ENCODE peak calls at places on chromosomes 16 and 17, in eight cellular contexts. One of them, this sample, is unnamed.

GRCh38 chr17:17107281-17107680 is 65.0 kb downstream of the MPRIP start:
- DNase-seq in GM10248: no peak
- DNase-seq in caudate nucleus: no peak
- DNase-seq in GM20000: no peak
- DNase-seq in SJCRH30: no peak
- DNase-seq in skeletal muscle cell: no peak
- DNase-seq in activated CD4-positive, alpha-beta T cell treated with anti-CD3 and anti-CD28 coated beads, Interleukin-2, amount 50 U/mL, for 48 hours: no peak
- DNase-seq in stimulated activated CD4-positive, alpha-beta T cell treated with anti-CD3 and anti-CD28 coated beads, Interleukin-1b, Interleukin-23, amount 100 ng/mL, for 24 hours: no peak
- DNase-seq in this sample: no peak

GRCh38 chr16:67294927-67295326 is 15.6 kb downstream of the PLEKHG4 start:
- DNase-seq in GM20000: no peak
- DNase-seq in stimulated activated CD4-positive, alpha-beta T cell treated with anti-CD3 and anti-CD28 coated beads, Interleukin-1b, Interleukin-23, amount 100 ng/mL, for 24 hours: no peak
- DNase-seq in caudate nucleus: no peak
- DNase-seq in SJCRH30: no peak
- DNase-seq in skeletal muscle cell: no peak
- DNase-seq in activated CD4-positive, alpha-beta T cell treated with anti-CD3 and anti-CD28 coated beads, Interleukin-2, amount 50 U/mL, for 48 hours: no peak
- DNase-seq in GM10248: no peak
- DNase-seq in this sample: peak; percentile 16

GRCh38 chr16:67552476-67552875 is 9.8 kb upstream of the CTCF start:
- DNase-seq in GM10248: no peak
- DNase-seq in skeletal muscle cell: no peak
- DNase-seq in GM20000: no peak
- DNase-seq in activated CD4-positive, alpha-beta T cell treated with anti-CD3 and anti-CD28 coated beads, Interleukin-2, amount 50 U/mL, for 48 hours: no peak
- DNase-seq in caudate nucleus: no peak
- DNase-seq in stimulated activated CD4-positive, alpha-beta T cell treated with anti-CD3 and anti-CD28 coated beads, Interleukin-1b, Interleukin-23, amount 100 ng/mL, for 24 hours: no peak
- DNase-seq in SJCRH30: no peak
- DNase-seq in this sample: no peak

GRCh38 chr17:51362818-51363598 is 102.7 kb downstream of the UTP18 start:
- DNase-seq in GM10248: no peak
- DNase-seq in skeletal muscle cell: no peak
- DNase-seq in GM20000: no peak
- DNase-seq in caudate nucleus: peak; percentile 17
- DNase-seq in SJCRH30: peak; percentile 9
- DNase-seq in stimulated activated CD4-positive, alpha-beta T cell treated with anti-CD3 and anti-CD28 coated beads, Interleukin-1b, Interleukin-23, amount 100 ng/mL, for 24 hours: no peak
- DNase-seq in activated CD4-positive, alpha-beta T cell treated with anti-CD3 and anti-CD28 coated beads, Interleukin-2, amount 50 U/mL, for 48 hours: no peak
- DNase-seq in this sample: no peak

GRCh38 chr16:31395647-31396046 is 2.5 kb downstream of the ITGAD start:
- DNase-seq in stimulated activated CD4-positive, alpha-beta T cell treated with anti-CD3 and anti-CD28 coated beads, Interleukin-1b, Interleukin-23, amount 100 ng/mL, for 24 hours: no peak
- DNase-seq in caudate nucleus: no peak
- DNase-seq in GM20000: no peak
- DNase-seq in GM10248: no peak
- DNase-seq in skeletal muscle cell: no peak
- DNase-seq in activated CD4-positive, alpha-beta T cell treated with anti-CD3 and anti-CD28 coated beads, Interleukin-2, amount 50 U/mL, for 48 hours: no peak
- DNase-seq in SJCRH30: no peak
- DNase-seq in this sample: peak; percentile 82

GRCh38 chr16:9039208-9039607 is 52.2 kb upstream of the HAPSTR1 start:
- DNase-seq in GM20000: no peak
- DNase-seq in stimulated activated CD4-positive, alpha-beta T cell treated with anti-CD3 and anti-CD28 coated beads, Interleukin-1b, Interleukin-23, amount 100 ng/mL, for 24 hours: no peak
- DNase-seq in activated CD4-positive, alpha-beta T cell treated with anti-CD3 and anti-CD28 coated beads, Interleukin-2, amount 50 U/mL, for 48 hours: no peak
- DNase-seq in SJCRH30: no peak
- DNase-seq in caudate nucleus: no peak
- DNase-seq in GM10248: no peak
- DNase-seq in skeletal muscle cell: no peak
- DNase-seq in this sample: no peak

GRCh38 chr16:81636298-81636960 is 142.7 kb upstream of the PLCG2 start:
- DNase-seq in GM10248: no peak
- DNase-seq in caudate nucleus: no peak
- DNase-seq in GM20000: no peak
- DNase-seq in stimulated activated CD4-positive, alpha-beta T cell treated with anti-CD3 and anti-CD28 coated beads, Interleukin-1b, Interleukin-23, amount 100 ng/mL, for 24 hours: no peak
- DNase-seq in SJCRH30: no peak
- DNase-seq in skeletal muscle cell: no peak
- DNase-seq in activated CD4-positive, alpha-beta T cell treated with anti-CD3 and anti-CD28 coated beads, Interleukin-2, amount 50 U/mL, for 48 hours: no peak
- DNase-seq in this sample: no peak

GRCh38 chr16:4376820-4377572 is 5.3 kb downstream of the VASN start:
- DNase-seq in SJCRH30: no peak
- DNase-seq in activated CD4-positive, alpha-beta T cell treated with anti-CD3 and anti-CD28 coated beads, Interleukin-2, amount 50 U/mL, for 48 hours: no peak
- DNase-seq in stimulated activated CD4-positive, alpha-beta T cell treated with anti-CD3 and anti-CD28 coated beads, Interleukin-1b, Interleukin-23, amount 100 ng/mL, for 24 hours: no peak
- DNase-seq in caudate nucleus: no peak
- DNase-seq in GM20000: no peak
- DNase-seq in GM10248: no peak
- DNase-seq in skeletal muscle cell: no peak
- DNase-seq in this sample: no peak

GRCh38 chr16:49158029-49158642 is 123.5 kb downstream of the CBLN1 start:
- DNase-seq in activated CD4-positive, alpha-beta T cell treated with anti-CD3 and anti-CD28 coated beads, Interleukin-2, amount 50 U/mL, for 48 hours: peak; percentile 1
- DNase-seq in GM10248: peak; percentile 16
- DNase-seq in caudate nucleus: no peak
- DNase-seq in GM20000: peak; percentile 34
- DNase-seq in skeletal muscle cell: no peak
- DNase-seq in SJCRH30: peak; percentile 61
- DNase-seq in stimulated activated CD4-positive, alpha-beta T cell treated with anti-CD3 and anti-CD28 coated beads, Interleukin-1b, Interleukin-23, amount 100 ng/mL, for 24 hours: no peak
- DNase-seq in this sample: no peak

GRCh38 chr17:65472602-65473001 is 88.8 kb downstream of the AXIN2 start:
- DNase-seq in SJCRH30: no peak
- DNase-seq in stimulated activated CD4-positive, alpha-beta T cell treated with anti-CD3 and anti-CD28 coated beads, Interleukin-1b, Interleukin-23, amount 100 ng/mL, for 24 hours: no peak
- DNase-seq in activated CD4-positive, alpha-beta T cell treated with anti-CD3 and anti-CD28 coated beads, Interleukin-2, amount 50 U/mL, for 48 hours: no peak
- DNase-seq in GM10248: no peak
- DNase-seq in GM20000: no peak
- DNase-seq in skeletal muscle cell: peak; percentile 4
- DNase-seq in caudate nucleus: no peak
- DNase-seq in this sample: peak; percentile 84

GRCh38 chr16:29230671-29231091 is 175.8 kb downstream of the NPIPB11 start:
- DNase-seq in skeletal muscle cell: no peak
- DNase-seq in GM10248: no peak
- DNase-seq in GM20000: no peak
- DNase-seq in stimulated activated CD4-positive, alpha-beta T cell treated with anti-CD3 and anti-CD28 coated beads, Interleukin-1b, Interleukin-23, amount 100 ng/mL, for 24 hours: no peak
- DNase-seq in activated CD4-positive, alpha-beta T cell treated with anti-CD3 and anti-CD28 coated beads, Interleukin-2, amount 50 U/mL, for 48 hours: no peak
- DNase-seq in caudate nucleus: no peak
- DNase-seq in SJCRH30: peak; percentile 64
- DNase-seq in this sample: peak; percentile 67

GRCh38 chr17:74943808-74944522 is 8.3 kb downstream of the OTOP3 start:
- DNase-seq in GM20000: no peak
- DNase-seq in skeletal muscle cell: no peak
- DNase-seq in SJCRH30: no peak
- DNase-seq in activated CD4-positive, alpha-beta T cell treated with anti-CD3 and anti-CD28 coated beads, Interleukin-2, amount 50 U/mL, for 48 hours: no peak
- DNase-seq in stimulated activated CD4-positive, alpha-beta T cell treated with anti-CD3 and anti-CD28 coated beads, Interleukin-1b, Interleukin-23, amount 100 ng/mL, for 24 hours: no peak
- DNase-seq in GM10248: no peak
- DNase-seq in caudate nucleus: no peak
- DNase-seq in this sample: no peak

GRCh38 chr17:74449773-74450172 is 16.7 kb upstream of the CD300A start:
- DNase-seq in caudate nucleus: no peak
- DNase-seq in skeletal muscle cell: no peak
- DNase-seq in SJCRH30: no peak
- DNase-seq in GM10248: no peak
- DNase-seq in GM20000: no peak
- DNase-seq in stimulated activated CD4-positive, alpha-beta T cell treated with anti-CD3 and anti-CD28 coated beads, Interleukin-1b, Interleukin-23, amount 100 ng/mL, for 24 hours: no peak
- DNase-seq in activated CD4-positive, alpha-beta T cell treated with anti-CD3 and anti-CD28 coated beads, Interleukin-2, amount 50 U/mL, for 48 hours: no peak
- DNase-seq in this sample: no peak

GRCh38 chr17:6498798-6499540 is 54.7 kb downstream of the PIMREG start:
- DNase-seq in GM10248: no peak
- DNase-seq in SJCRH30: no peak
- DNase-seq in GM20000: no peak
- DNase-seq in caudate nucleus: no peak
- DNase-seq in stimulated activated CD4-positive, alpha-beta T cell treated with anti-CD3 and anti-CD28 coated beads, Interleukin-1b, Interleukin-23, amount 100 ng/mL, for 24 hours: no peak
- DNase-seq in activated CD4-positive, alpha-beta T cell treated with anti-CD3 and anti-CD28 coated beads, Interleukin-2, amount 50 U/mL, for 48 hours: no peak
- DNase-seq in skeletal muscle cell: no peak
- DNase-seq in this sample: peak; percentile 33

GRCh38 chr16:46801428-46802049 is 29.4 kb downstream of the C16orf87 start:
- DNase-seq in GM20000: no peak
- DNase-seq in stimulated activated CD4-positive, alpha-beta T cell treated with anti-CD3 and anti-CD28 coated beads, Interleukin-1b, Interleukin-23, amount 100 ng/mL, for 24 hours: no peak
- DNase-seq in activated CD4-positive, alpha-beta T cell treated with anti-CD3 and anti-CD28 coated beads, Interleukin-2, amount 50 U/mL, for 48 hours: no peak
- DNase-seq in skeletal muscle cell: no peak
- DNase-seq in caudate nucleus: no peak
- DNase-seq in GM10248: no peak
- DNase-seq in SJCRH30: no peak
- DNase-seq in this sample: no peak

GRCh38 chr17:58991718-58992331 is 114.9 kb downstream of the TRIM37 start:
- DNase-seq in stimulated activated CD4-positive, alpha-beta T cell treated with anti-CD3 and anti-CD28 coated beads, Interleukin-1b, Interleukin-23, amount 100 ng/mL, for 24 hours: no peak
- DNase-seq in GM10248: peak; percentile 44
- DNase-seq in caudate nucleus: no peak
- DNase-seq in activated CD4-positive, alpha-beta T cell treated with anti-CD3 and anti-CD28 coated beads, Interleukin-2, amount 50 U/mL, for 48 hours: peak; percentile 8
- DNase-seq in GM20000: peak; percentile 46
- DNase-seq in skeletal muscle cell: no peak
- DNase-seq in SJCRH30: no peak
- DNase-seq in this sample: no peak

GRCh38 chr17:31172388-31172787 is 77.6 kb downstream of the NF1 start:
- DNase-seq in stimulated activated CD4-positive, alpha-beta T cell treated with anti-CD3 and anti-CD28 coated beads, Interleukin-1b, Interleukin-23, amount 100 ng/mL, for 24 hours: no peak
- DNase-seq in GM20000: no peak
- DNase-seq in GM10248: no peak
- DNase-seq in caudate nucleus: no peak
- DNase-seq in skeletal muscle cell: no peak
- DNase-seq in SJCRH30: no peak
- DNase-seq in activated CD4-positive, alpha-beta T cell treated with anti-CD3 and anti-CD28 coated beads, Interleukin-2, amount 50 U/mL, for 48 hours: no peak
- DNase-seq in this sample: no peak

GRCh38 chr17:44902135-44902760 is 3.0 kb upstream of the EFTUD2 start:
- DNase-seq in caudate nucleus: no peak
- DNase-seq in activated CD4-positive, alpha-beta T cell treated with anti-CD3 and anti-CD28 coated beads, Interleukin-2, amount 50 U/mL, for 48 hours: no peak
- DNase-seq in GM20000: no peak
- DNase-seq in skeletal muscle cell: no peak
- DNase-seq in GM10248: no peak
- DNase-seq in SJCRH30: no peak
- DNase-seq in stimulated activated CD4-positive, alpha-beta T cell treated with anti-CD3 and anti-CD28 coated beads, Interleukin-1b, Interleukin-23, amount 100 ng/mL, for 24 hours: no peak
- DNase-seq in this sample: no peak

GRCh38 chr17:78358538-78359215 is 1.2 kb downstream of the SOCS3 start:
- DNase-seq in stimulated activated CD4-positive, alpha-beta T cell treated with anti-CD3 and anti-CD28 coated beads, Interleukin-1b, Interleukin-23, amount 100 ng/mL, for 24 hours: no peak
- DNase-seq in SJCRH30: no peak
- DNase-seq in GM20000: no peak
- DNase-seq in caudate nucleus: no peak
- DNase-seq in skeletal muscle cell: no peak
- DNase-seq in GM10248: no peak
- DNase-seq in activated CD4-positive, alpha-beta T cell treated with anti-CD3 and anti-CD28 coated beads, Interleukin-2, amount 50 U/mL, for 48 hours: no peak
- DNase-seq in this sample: no peak

GRCh38 chr16:12329246-12329995 is 352.9 kb downstream of the SNX29 start:
- DNase-seq in GM10248: no peak
- DNase-seq in GM20000: no peak
- DNase-seq in caudate nucleus: no peak
- DNase-seq in stimulated activated CD4-positive, alpha-beta T cell treated with anti-CD3 and anti-CD28 coated beads, Interleukin-1b, Interleukin-23, amount 100 ng/mL, for 24 hours: no peak
- DNase-seq in activated CD4-positive, alpha-beta T cell treated with anti-CD3 and anti-CD28 coated beads, Interleukin-2, amount 50 U/mL, for 48 hours: no peak
- DNase-seq in SJCRH30: no peak
- DNase-seq in skeletal muscle cell: no peak
- DNase-seq in this sample: no peak

GRCh38 chr17:45405250-45406086 is 27.2 kb downstream of the ARHGAP27 start:
- DNase-seq in GM10248: no peak
- DNase-seq in SJCRH30: no peak
- DNase-seq in GM20000: peak; percentile 24
- DNase-seq in stimulated activated CD4-positive, alpha-beta T cell treated with anti-CD3 and anti-CD28 coated beads, Interleukin-1b, Interleukin-23, amount 100 ng/mL, for 24 hours: no peak
- DNase-seq in caudate nucleus: no peak
- DNase-seq in activated CD4-positive, alpha-beta T cell treated with anti-CD3 and anti-CD28 coated beads, Interleukin-2, amount 50 U/mL, for 48 hours: no peak
- DNase-seq in skeletal muscle cell: no peak
- DNase-seq in this sample: no peak

GRCh38 chr17:56793506-56793905 is 40.2 kb downstream of the C17orf67 start:
- DNase-seq in GM10248: no peak
- DNase-seq in SJCRH30: no peak
- DNase-seq in caudate nucleus: no peak
- DNase-seq in activated CD4-positive, alpha-beta T cell treated with anti-CD3 and anti-CD28 coated beads, Interleukin-2, amount 50 U/mL, for 48 hours: no peak
- DNase-seq in GM20000: no peak
- DNase-seq in stimulated activated CD4-positive, alpha-beta T cell treated with anti-CD3 and anti-CD28 coated beads, Interleukin-1b, Interleukin-23, amount 100 ng/mL, for 24 hours: no peak
- DNase-seq in skeletal muscle cell: no peak
- DNase-seq in this sample: no peak

GRCh38 chr17:17063546-17064122 is 21.4 kb downstream of the MPRIP start:
- DNase-seq in caudate nucleus: peak; percentile 80
- DNase-seq in skeletal muscle cell: no peak
- DNase-seq in GM10248: no peak
- DNase-seq in SJCRH30: peak; percentile 88
- DNase-seq in activated CD4-positive, alpha-beta T cell treated with anti-CD3 and anti-CD28 coated beads, Interleukin-2, amount 50 U/mL, for 48 hours: no peak
- DNase-seq in stimulated activated CD4-positive, alpha-beta T cell treated with anti-CD3 and anti-CD28 coated beads, Interleukin-1b, Interleukin-23, amount 100 ng/mL, for 24 hours: no peak
- DNase-seq in GM20000: no peak
- DNase-seq in this sample: peak; percentile 87

GRCh38 chr16:88809676-88810165 is 2.0 kb downstream of the APRT start:
- DNase-seq in SJCRH30: no peak
- DNase-seq in skeletal muscle cell: no peak
- DNase-seq in stimulated activated CD4-positive, alpha-beta T cell treated with anti-CD3 and anti-CD28 coated beads, Interleukin-1b, Interleukin-23, amount 100 ng/mL, for 24 hours: no peak
- DNase-seq in GM20000: no peak
- DNase-seq in caudate nucleus: no peak
- DNase-seq in activated CD4-positive, alpha-beta T cell treated with anti-CD3 and anti-CD28 coated beads, Interleukin-2, amount 50 U/mL, for 48 hours: no peak
- DNase-seq in GM10248: no peak
- DNase-seq in this sample: no peak

GRCh38 chr17:1076982-1077302 is 80.0 kb downstream of the TIMM22 start:
- DNase-seq in caudate nucleus: no peak
- DNase-seq in skeletal muscle cell: no peak
- DNase-seq in SJCRH30: no peak
- DNase-seq in stimulated activated CD4-positive, alpha-beta T cell treated with anti-CD3 and anti-CD28 coated beads, Interleukin-1b, Interleukin-23, amount 100 ng/mL, for 24 hours: no peak
- DNase-seq in GM20000: no peak
- DNase-seq in GM10248: no peak
- DNase-seq in activated CD4-positive, alpha-beta T cell treated with anti-CD3 and anti-CD28 coated beads, Interleukin-2, amount 50 U/mL, for 48 hours: no peak
- DNase-seq in this sample: no peak

GRCh38 chr16:2769675-2770056 is 7.4 kb downstream of the ELOB start:
- DNase-seq in SJCRH30: no peak
- DNase-seq in GM20000: no peak
- DNase-seq in activated CD4-positive, alpha-beta T cell treated with anti-CD3 and anti-CD28 coated beads, Interleukin-2, amount 50 U/mL, for 48 hours: no peak
- DNase-seq in GM10248: no peak
- DNase-seq in caudate nucleus: no peak
- DNase-seq in stimulated activated CD4-positive, alpha-beta T cell treated with anti-CD3 and anti-CD28 coated beads, Interleukin-1b, Interleukin-23, amount 100 ng/mL, for 24 hours: no peak
- DNase-seq in skeletal muscle cell: peak; percentile 42
- DNase-seq in this sample: peak; percentile 42

GRCh38 chr17:37488009-37488604 is 1.6 kb upstream of the DUSP14 start:
- DNase-seq in GM20000: no peak
- DNase-seq in skeletal muscle cell: peak; percentile 93
- DNase-seq in SJCRH30: peak; percentile 60
- DNase-seq in stimulated activated CD4-positive, alpha-beta T cell treated with anti-CD3 and anti-CD28 coated beads, Interleukin-1b, Interleukin-23, amount 100 ng/mL, for 24 hours: no peak
- DNase-seq in caudate nucleus: no peak
- DNase-seq in activated CD4-positive, alpha-beta T cell treated with anti-CD3 and anti-CD28 coated beads, Interleukin-2, amount 50 U/mL, for 48 hours: no peak
- DNase-seq in GM10248: no peak
- DNase-seq in this sample: no peak

GRCh38 chr16:73771676-73772075 is 524.9 kb upstream of the PSMD7 start:
- DNase-seq in SJCRH30: no peak
- DNase-seq in stimulated activated CD4-positive, alpha-beta T cell treated with anti-CD3 and anti-CD28 coated beads, Interleukin-1b, Interleukin-23, amount 100 ng/mL, for 24 hours: no peak
- DNase-seq in GM20000: no peak
- DNase-seq in activated CD4-positive, alpha-beta T cell treated with anti-CD3 and anti-CD28 coated beads, Interleukin-2, amount 50 U/mL, for 48 hours: no peak
- DNase-seq in skeletal muscle cell: no peak
- DNase-seq in caudate nucleus: no peak
- DNase-seq in GM10248: no peak
- DNase-seq in this sample: no peak

GRCh38 chr17:65783845-65784334 is 222.4 kb upstream of the AXIN2 start:
- DNase-seq in activated CD4-positive, alpha-beta T cell treated with anti-CD3 and anti-CD28 coated beads, Interleukin-2, amount 50 U/mL, for 48 hours: no peak
- DNase-seq in caudate nucleus: no peak
- DNase-seq in skeletal muscle cell: peak; percentile 85
- DNase-seq in GM10248: no peak
- DNase-seq in stimulated activated CD4-positive, alpha-beta T cell treated with anti-CD3 and anti-CD28 coated beads, Interleukin-1b, Interleukin-23, amount 100 ng/mL, for 24 hours: no peak
- DNase-seq in GM20000: no peak
- DNase-seq in SJCRH30: no peak
- DNase-seq in this sample: no peak

GRCh38 chr17:54992797-54993639 is 24.5 kb downstream of the STXBP4 start:
- DNase-seq in caudate nucleus: no peak
- DNase-seq in SJCRH30: peak; percentile 11
- DNase-seq in GM20000: peak; percentile 44
- DNase-seq in GM10248: peak; percentile 44
- DNase-seq in activated CD4-positive, alpha-beta T cell treated with anti-CD3 and anti-CD28 coated beads, Interleukin-2, amount 50 U/mL, for 48 hours: no peak
- DNase-seq in skeletal muscle cell: no peak
- DNase-seq in stimulated activated CD4-positive, alpha-beta T cell treated with anti-CD3 and anti-CD28 coated beads, Interleukin-1b, Interleukin-23, amount 100 ng/mL, for 24 hours: no peak
- DNase-seq in this sample: no peak

GRCh38 chr17:41284043-41284442 is 8.5 kb downstream of the KRTAP9-7 start:
- DNase-seq in GM10248: no peak
- DNase-seq in GM20000: peak; percentile 0
- DNase-seq in caudate nucleus: no peak
- DNase-seq in activated CD4-positive, alpha-beta T cell treated with anti-CD3 and anti-CD28 coated beads, Interleukin-2, amount 50 U/mL, for 48 hours: no peak
- DNase-seq in SJCRH30: peak; percentile 26
- DNase-seq in stimulated activated CD4-positive, alpha-beta T cell treated with anti-CD3 and anti-CD28 coated beads, Interleukin-1b, Interleukin-23, amount 100 ng/mL, for 24 hours: no peak
- DNase-seq in skeletal muscle cell: no peak
- DNase-seq in this sample: no peak

GRCh38 chr16:13289515-13289914 is 388.1 kb downstream of the SHISA9 start:
- DNase-seq in GM10248: peak; percentile 8
- DNase-seq in SJCRH30: no peak
- DNase-seq in stimulated activated CD4-positive, alpha-beta T cell treated with anti-CD3 and anti-CD28 coated beads, Interleukin-1b, Interleukin-23, amount 100 ng/mL, for 24 hours: no peak
- DNase-seq in activated CD4-positive, alpha-beta T cell treated with anti-CD3 and anti-CD28 coated beads, Interleukin-2, amount 50 U/mL, for 48 hours: no peak
- DNase-seq in caudate nucleus: no peak
- DNase-seq in GM20000: peak; percentile 24
- DNase-seq in skeletal muscle cell: no peak
- DNase-seq in this sample: no peak

GRCh38 chr16:29794231-29794710 is 3.7 kb downstream of the KIF22 start:
- DNase-seq in activated CD4-positive, alpha-beta T cell treated with anti-CD3 and anti-CD28 coated beads, Interleukin-2, amount 50 U/mL, for 48 hours: no peak
- DNase-seq in stimulated activated CD4-positive, alpha-beta T cell treated with anti-CD3 and anti-CD28 coated beads, Interleukin-1b, Interleukin-23, amount 100 ng/mL, for 24 hours: no peak
- DNase-seq in skeletal muscle cell: no peak
- DNase-seq in GM10248: no peak
- DNase-seq in caudate nucleus: no peak
- DNase-seq in GM20000: no peak
- DNase-seq in SJCRH30: no peak
- DNase-seq in this sample: no peak

GRCh38 chr17:34173221-34173620 is 81.9 kb upstream of the CCL2 start:
- DNase-seq in activated CD4-positive, alpha-beta T cell treated with anti-CD3 and anti-CD28 coated beads, Interleukin-2, amount 50 U/mL, for 48 hours: no peak
- DNase-seq in skeletal muscle cell: no peak
- DNase-seq in GM10248: no peak
- DNase-seq in stimulated activated CD4-positive, alpha-beta T cell treated with anti-CD3 and anti-CD28 coated beads, Interleukin-1b, Interleukin-23, amount 100 ng/mL, for 24 hours: no peak
- DNase-seq in caudate nucleus: no peak
- DNase-seq in SJCRH30: no peak
- DNase-seq in GM20000: no peak
- DNase-seq in this sample: no peak